ENCODE peak calls at places on chromosome 1, in four cellular contexts. L, T, I and N are unnamed samples.

GRCh38 chr1:200040516-200041138 is 13.1 kb downstream of the NR5A2 start:
- DNase-seq in I (peak; percentile 50), T (no peak), L (no peak), N (peak; percentile 60)

GRCh38 chr1:94792876-94793605 is 27.1 kb upstream of the SLC44A3 start:
- DNase-seq in I (no peak), T (no peak), L (no peak), N (no peak)

GRCh38 chr1:8706995-8707396 is 110.4 kb downstream of the RERE start:
- DNase-seq in T (no peak), L (no peak), I (peak; percentile 30), N (no peak)

GRCh38 chr1:234478152-234478480 is 863 bp downstream of the TARBP1 start:
- DNase-seq in I (peak; percentile 63), L (no peak), T (peak; percentile 70), N (no peak)

GRCh38 chr1:160550572-160551034 is 27.5 kb upstream of the SLAMF6 start:
- DNase-seq in T (no peak), I (no peak), L (no peak), N (no peak)

GRCh38 chr1:46802901-46803574 is 4.2 kb downstream of the CYP4B1 start:
- DNase-seq in T (no peak), L (no peak), I (no peak), N (no peak)

GRCh38 chr1:232620356-232620841 is 9.5 kb downstream of the SIPA1L2 start:
- DNase-seq in T (peak; percentile 81), L (no peak), I (peak; percentile 44), N (no peak)

GRCh38 chr1:234942869-234943501 is 185.7 kb downstream of the TOMM20 start:
- DNase-seq in T (no peak), L (no peak), I (no peak), N (no peak)

GRCh38 chr1:115807723-115808122 is 33.2 kb downstream of the NHLH2 start:
- DNase-seq in I (peak; percentile 67), L (peak; percentile 61), T (peak; percentile 70), N (no peak)

GRCh38 chr1:167447521-167448136 is 70.7 kb downstream of the CD247 start:
- DNase-seq in L (no peak), T (peak; percentile 88), I (peak; percentile 61), N (no peak)

GRCh38 chr1:54377040-54377691 is 29.0 kb downstream of the SSBP3 start:
- DNase-seq in I (no peak), L (no peak), T (peak; percentile 6), N (no peak)

GRCh38 chr1:187047298-187047697 is 218.5 kb downstream of the PLA2G4A start:
- DNase-seq in L (no peak), I (no peak), T (no peak), N (no peak)